ENCODE peak calls at places on chromosomes 13 and 19, in five cellular contexts. D, Q, X, T and J are unnamed samples.

GRCh38 chr13:113083402-113084061 is 22.1 kb upstream of the F7 start:
- DNase-seq in Q (no peak), T (peak; percentile 42), X (no peak), D (peak; percentile 56), J (peak; percentile 8)

GRCh38 chr13:46745062-46745461 is 51.9 kb downstream of the ESD start:
- DNase-seq in T (no peak), Q (no peak), D (no peak), X (no peak), J (no peak)

GRCh38 chr19:7641288-7642276 is 4.7 kb downstream of the STXBP2 start:
- DNase-seq in T (no peak), X (peak; percentile 81), Q (no peak), D (no peak), J (no peak)

GRCh38 chr19:6802336-6803035 is 30.0 kb downstream of the VAV1 start:
- DNase-seq in D (peak; percentile 10), X (peak; percentile 56), T (peak; percentile 28), Q (no peak), J (no peak)

GRCh38 chr19:47417746-47418594 is 1.4 kb downstream of the MEIS3 start:
- DNase-seq in T (no peak), Q (no peak), D (peak; percentile 21), X (peak; percentile 64), J (no peak)

GRCh38 chr13:66139701-66140100 is 1090.4 kb downstream of the PCDH9 start:
- DNase-seq in X (no peak), T (no peak), Q (no peak), D (no peak), J (no peak)

GRCh38 chr13:113802090-113802531 is 43.1 kb downstream of the TMEM255B start:
- DNase-seq in T (peak; percentile 68), D (peak; percentile 67), X (peak; percentile 88), Q (peak; percentile 54), J (peak; percentile 81)

GRCh38 chr19:4390017-4390861 is 10.1 kb downstream of the SH3GL1 start:
- DNase-seq in Q (no peak), T (no peak), D (peak; percentile 66), X (peak; percentile 94), J (peak; percentile 55)

GRCh38 chr19:3224346-3225325 is at the start of gene CELF5:
- DNase-seq in Q (no peak), D (no peak), X (peak; percentile 85), T (no peak), J (peak; percentile 11)

GRCh38 chr13:20019033-20019432 is 60.5 kb downstream of the ZMYM2 start:
- DNase-seq in D (no peak), T (no peak), X (no peak), Q (no peak), J (no peak)

GRCh38 chr19:45468803-45469131 is 971 bp downstream of the FOSB start:
- DNase-seq in X (no peak), D (no peak), Q (no peak), T (peak; percentile 21), J (no peak)

GRCh38 chr19:45468159-45468651 is 409 bp downstream of the FOSB start:
- DNase-seq in Q (no peak), D (peak; percentile 43), X (peak; percentile 73), T (peak; percentile 26), J (peak; percentile 24)

GRCh38 chr19:45467115-45467455 is 711 bp upstream of the FOSB start:
- DNase-seq in T (no peak), Q (no peak), X (no peak), D (peak; percentile 31), J (peak; percentile 4)

GRCh38 chr19:45469132-45469834 is 1.5 kb downstream of the FOSB start:
- DNase-seq in X (peak; percentile 98), Q (peak; percentile 84), T (peak; percentile 94), D (peak; percentile 93), J (peak; percentile 94)

GRCh38 chr19:45467456-45468158 is at the start of gene FOSB:
- DNase-seq in Q (peak; percentile 87), D (peak; percentile 98), X (peak; percentile 98), T (peak; percentile 97), J (peak; percentile 93)
- TF ChIP-seq CTCF in Q (peak; percentile 23), D (no peak), X (peak; percentile 53), T (peak; percentile 19), J (peak; percentile 7)

DNA sequence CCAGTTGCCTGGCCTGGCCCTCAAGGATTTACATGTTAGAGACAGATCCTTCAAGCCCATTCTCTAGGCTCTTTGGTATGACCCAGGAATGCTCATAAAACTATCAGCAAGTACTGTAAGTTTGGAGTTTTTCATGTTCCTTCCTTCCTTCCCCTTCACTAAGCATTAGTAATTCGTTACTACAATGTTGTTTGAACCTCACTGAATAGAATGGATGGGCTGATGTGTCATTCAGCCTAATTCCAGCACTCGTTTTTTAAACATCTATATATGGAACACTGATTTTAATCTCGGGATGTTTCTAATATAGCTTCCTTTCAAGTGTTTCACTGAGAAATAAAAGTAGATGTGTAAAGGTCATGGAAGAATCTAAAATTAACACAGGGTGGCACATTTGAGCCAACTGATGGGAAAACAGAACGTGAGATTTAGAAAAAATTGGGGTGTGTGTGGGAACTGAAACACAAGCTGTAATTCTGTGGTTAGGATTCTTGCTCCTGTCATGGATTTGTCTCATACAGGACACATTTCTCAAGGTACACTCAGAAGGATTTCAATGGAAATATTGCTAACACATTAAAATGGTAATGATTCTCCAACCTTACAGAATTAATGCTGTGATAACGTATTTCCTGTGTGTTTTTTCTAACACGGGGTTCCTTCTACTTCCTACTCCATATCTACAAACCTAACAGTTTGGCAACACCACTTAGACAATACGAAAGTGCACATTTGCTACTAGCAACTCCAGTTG is 93.4 kb downstream of the FLT1 start:
- DNase-seq in T (no peak), Q (no peak), D (peak; percentile 84), X (no peak), J (peak; percentile 84)
- TF ChIP-seq CTCF in T (no peak), Q (no peak), D (no peak), X (no peak), J (no peak)

DNA sequence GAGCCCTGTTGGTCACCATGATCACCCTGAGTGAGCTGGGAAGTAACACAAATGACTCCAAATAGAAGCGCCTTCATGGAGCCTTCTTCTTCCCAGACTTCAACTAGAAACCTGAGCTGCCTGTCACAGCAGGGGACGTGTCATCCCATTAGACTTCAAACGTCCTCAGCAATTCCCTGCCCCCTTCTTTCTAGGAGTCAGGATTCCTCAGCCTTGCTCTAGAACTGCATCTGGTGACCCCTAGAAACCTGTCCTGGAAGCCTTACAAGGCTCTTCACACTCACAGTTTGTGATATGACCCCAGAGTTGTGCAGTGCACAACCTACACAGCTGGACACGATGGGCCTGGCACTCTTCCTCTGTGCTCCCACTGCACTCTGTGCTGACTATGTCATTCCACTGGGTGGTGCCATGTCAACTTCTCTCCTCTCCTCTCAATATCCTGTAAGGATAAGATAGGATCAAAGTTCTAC is 23.6 kb upstream of the TTYH1 start:
- DNase-seq in D (no peak), X (peak; percentile 82), Q (no peak), T (no peak), J (no peak)
- TF ChIP-seq CTCF in D (peak; percentile 12), X (peak; percentile 42), Q (peak; percentile 1), T (no peak), J (peak; percentile 3)

GRCh38 chr13:97696921-97697320 is 256.6 kb upstream of the IPO5 start:
- DNase-seq in X (no peak), D (no peak), T (no peak), Q (no peak), J (no peak)

GRCh38 chr13:97702614-97703013 is 250.9 kb upstream of the IPO5 start:
- DNase-seq in X (no peak), T (no peak), Q (no peak), D (no peak), J (no peak)

GRCh38 chr13:97695684-97696083 is 257.8 kb upstream of the IPO5 start:
- DNase-seq in T (no peak), D (no peak), X (no peak), Q (no peak), J (no peak)

GRCh38 chr13:97700306-97700848 is 253.1 kb upstream of the IPO5 start:
- DNase-seq in Q (no peak), T (no peak), D (no peak), X (no peak), J (no peak)
- TF ChIP-seq CTCF in Q (no peak), T (no peak), D (no peak), X (no peak), J (no peak)